ENCODE peak calls at places on chromosomes 1 and 21, in nine cellular contexts. One of them, this sample, is unnamed.

GRCh38 chr1:165911609-165912281 is 84.3 kb downstream of the UCK2 start:
- DNase-seq in right cardiac atrium: no peak
- DNase-seq in AG10803: no peak
- DNase-seq in T follicular helper cell: no peak
- DNase-seq in effector CD4-positive, alpha-beta T cell: no peak
- DNase-seq in HS-27A: no peak
- DNase-seq in mesothelial cell of epicardium: no peak
- DNase-seq in ELF-1: no peak
- DNase-seq in stimulated activated CD4-positive, alpha-beta T cell treated with anti-CD3 and anti-CD28 coated beads, Interleukin-1b, Interleukin-23, amount 100 ng/mL, for 24 hours: no peak
- DNase-seq in this sample: no peak

GRCh38 chr1:60826320-60827094 is 255.9 kb upstream of the NFIA start:
- DNase-seq in stimulated activated CD4-positive, alpha-beta T cell treated with anti-CD3 and anti-CD28 coated beads, Interleukin-1b, Interleukin-23, amount 100 ng/mL, for 24 hours: no peak
- DNase-seq in HS-27A: no peak
- DNase-seq in right cardiac atrium: no peak
- DNase-seq in AG10803: no peak
- DNase-seq in ELF-1: no peak
- DNase-seq in effector CD4-positive, alpha-beta T cell: no peak
- DNase-seq in T follicular helper cell: no peak
- DNase-seq in mesothelial cell of epicardium: no peak
- DNase-seq in this sample: no peak

GRCh38 chr1:82562448-82562847 is 761.7 kb downstream of the ADGRL2 start:
- DNase-seq in T follicular helper cell: no peak
- DNase-seq in mesothelial cell of epicardium: no peak
- DNase-seq in HS-27A: no peak
- DNase-seq in right cardiac atrium: no peak
- DNase-seq in ELF-1: no peak
- DNase-seq in AG10803: no peak
- DNase-seq in effector CD4-positive, alpha-beta T cell: no peak
- DNase-seq in stimulated activated CD4-positive, alpha-beta T cell treated with anti-CD3 and anti-CD28 coated beads, Interleukin-1b, Interleukin-23, amount 100 ng/mL, for 24 hours: no peak
- DNase-seq in this sample: no peak

GRCh38 chr1:173867141-173867752 is 542 bp downstream of the GAS5 start:
- DNase-seq in ELF-1: no peak
- DNase-seq in right cardiac atrium: peak
- DNase-seq in AG10803: no peak
- DNase-seq in HS-27A: no peak
- DNase-seq in effector CD4-positive, alpha-beta T cell: peak
- DNase-seq in stimulated activated CD4-positive, alpha-beta T cell treated with anti-CD3 and anti-CD28 coated beads, Interleukin-1b, Interleukin-23, amount 100 ng/mL, for 24 hours: no peak
- DNase-seq in T follicular helper cell: no peak
- DNase-seq in mesothelial cell of epicardium: no peak
- DNase-seq in this sample: peak

GRCh38 chr1:117572546-117572945 is 33.3 kb upstream of the TENT5C start:
- DNase-seq in HS-27A: no peak
- DNase-seq in ELF-1: no peak
- DNase-seq in mesothelial cell of epicardium: no peak
- DNase-seq in AG10803: no peak
- DNase-seq in T follicular helper cell: no peak
- DNase-seq in stimulated activated CD4-positive, alpha-beta T cell treated with anti-CD3 and anti-CD28 coated beads, Interleukin-1b, Interleukin-23, amount 100 ng/mL, for 24 hours: no peak
- DNase-seq in right cardiac atrium: no peak
- DNase-seq in effector CD4-positive, alpha-beta T cell: no peak
- DNase-seq in this sample: no peak

GRCh38 chr21:43308511-43309283 is 118.2 kb downstream of the SIK1 start:
- DNase-seq in stimulated activated CD4-positive, alpha-beta T cell treated with anti-CD3 and anti-CD28 coated beads, Interleukin-1b, Interleukin-23, amount 100 ng/mL, for 24 hours: no peak
- DNase-seq in AG10803: no peak
- DNase-seq in mesothelial cell of epicardium: no peak
- DNase-seq in T follicular helper cell: no peak
- DNase-seq in HS-27A: no peak
- DNase-seq in right cardiac atrium: peak
- DNase-seq in ELF-1: no peak
- DNase-seq in effector CD4-positive, alpha-beta T cell: no peak
- DNase-seq in this sample: no peak

GRCh38 chr1:115331531-115332331 is 6.3 kb downstream of the NGF start:
- DNase-seq in AG10803: peak
- DNase-seq in mesothelial cell of epicardium: no peak
- DNase-seq in right cardiac atrium: no peak
- DNase-seq in stimulated activated CD4-positive, alpha-beta T cell treated with anti-CD3 and anti-CD28 coated beads, Interleukin-1b, Interleukin-23, amount 100 ng/mL, for 24 hours: no peak
- DNase-seq in T follicular helper cell: no peak
- DNase-seq in effector CD4-positive, alpha-beta T cell: no peak
- DNase-seq in HS-27A: no peak
- DNase-seq in ELF-1: no peak
- DNase-seq in this sample: peak

GRCh38 chr1:59986736-59987310 is 60.2 kb upstream of the CYP2J2 start:
- DNase-seq in T follicular helper cell: no peak
- DNase-seq in HS-27A: no peak
- DNase-seq in effector CD4-positive, alpha-beta T cell: no peak
- DNase-seq in stimulated activated CD4-positive, alpha-beta T cell treated with anti-CD3 and anti-CD28 coated beads, Interleukin-1b, Interleukin-23, amount 100 ng/mL, for 24 hours: no peak
- DNase-seq in right cardiac atrium: no peak
- DNase-seq in AG10803: peak
- DNase-seq in mesothelial cell of epicardium: no peak
- DNase-seq in ELF-1: no peak
- DNase-seq in this sample: no peak

GRCh38 chr1:181155339-181155738 is 66.8 kb downstream of the IER5 start:
- DNase-seq in effector CD4-positive, alpha-beta T cell: no peak
- DNase-seq in mesothelial cell of epicardium: no peak
- DNase-seq in right cardiac atrium: no peak
- DNase-seq in HS-27A: no peak
- DNase-seq in ELF-1: no peak
- DNase-seq in stimulated activated CD4-positive, alpha-beta T cell treated with anti-CD3 and anti-CD28 coated beads, Interleukin-1b, Interleukin-23, amount 100 ng/mL, for 24 hours: no peak
- DNase-seq in T follicular helper cell: no peak
- DNase-seq in AG10803: no peak
- DNase-seq in this sample: no peak

GRCh38 chr1:25807480-25808390 is 7.7 kb downstream of the SELENON start:
- DNase-seq in T follicular helper cell: no peak
- DNase-seq in stimulated activated CD4-positive, alpha-beta T cell treated with anti-CD3 and anti-CD28 coated beads, Interleukin-1b, Interleukin-23, amount 100 ng/mL, for 24 hours: no peak
- DNase-seq in HS-27A: no peak
- DNase-seq in right cardiac atrium: no peak
- DNase-seq in AG10803: no peak
- DNase-seq in effector CD4-positive, alpha-beta T cell: no peak
- DNase-seq in ELF-1: no peak
- DNase-seq in mesothelial cell of epicardium: no peak
- DNase-seq in this sample: no peak

GRCh38 chr21:42047821-42048613 is 23.1 kb upstream of the UMODL1 start:
- DNase-seq in ELF-1: no peak
- DNase-seq in HS-27A: peak
- DNase-seq in mesothelial cell of epicardium: no peak
- DNase-seq in T follicular helper cell: no peak
- DNase-seq in right cardiac atrium: peak
- DNase-seq in stimulated activated CD4-positive, alpha-beta T cell treated with anti-CD3 and anti-CD28 coated beads, Interleukin-1b, Interleukin-23, amount 100 ng/mL, for 24 hours: no peak
- DNase-seq in AG10803: peak
- DNase-seq in effector CD4-positive, alpha-beta T cell: no peak
- DNase-seq in this sample: peak

GRCh38 chr1:36715797-36716196 is 233.1 kb upstream of the CSF3R start:
- DNase-seq in stimulated activated CD4-positive, alpha-beta T cell treated with anti-CD3 and anti-CD28 coated beads, Interleukin-1b, Interleukin-23, amount 100 ng/mL, for 24 hours: no peak
- DNase-seq in HS-27A: no peak
- DNase-seq in ELF-1: no peak
- DNase-seq in AG10803: no peak
- DNase-seq in T follicular helper cell: no peak
- DNase-seq in right cardiac atrium: no peak
- DNase-seq in mesothelial cell of epicardium: no peak
- DNase-seq in effector CD4-positive, alpha-beta T cell: no peak
- DNase-seq in this sample: no peak

GRCh38 chr21:40512590-40512989 is 334.4 kb downstream of the DSCAM start:
- DNase-seq in effector CD4-positive, alpha-beta T cell: no peak
- DNase-seq in stimulated activated CD4-positive, alpha-beta T cell treated with anti-CD3 and anti-CD28 coated beads, Interleukin-1b, Interleukin-23, amount 100 ng/mL, for 24 hours: no peak
- DNase-seq in T follicular helper cell: no peak
- DNase-seq in mesothelial cell of epicardium: no peak
- DNase-seq in AG10803: no peak
- DNase-seq in ELF-1: peak
- DNase-seq in HS-27A: no peak
- DNase-seq in right cardiac atrium: no peak
- DNase-seq in this sample: no peak

GRCh38 chr1:45542591-45542990 is 8.0 kb upstream of the AKR1A1 start:
- DNase-seq in stimulated activated CD4-positive, alpha-beta T cell treated with anti-CD3 and anti-CD28 coated beads, Interleukin-1b, Interleukin-23, amount 100 ng/mL, for 24 hours: no peak
- DNase-seq in ELF-1: no peak
- DNase-seq in AG10803: no peak
- DNase-seq in mesothelial cell of epicardium: no peak
- DNase-seq in effector CD4-positive, alpha-beta T cell: no peak
- DNase-seq in right cardiac atrium: no peak
- DNase-seq in HS-27A: no peak
- DNase-seq in T follicular helper cell: no peak
- DNase-seq in this sample: no peak

GRCh38 chr1:38773483-38773882 is 86.1 kb downstream of the RRAGC start:
- DNase-seq in HS-27A: no peak
- DNase-seq in AG10803: no peak
- DNase-seq in mesothelial cell of epicardium: no peak
- DNase-seq in ELF-1: no peak
- DNase-seq in stimulated activated CD4-positive, alpha-beta T cell treated with anti-CD3 and anti-CD28 coated beads, Interleukin-1b, Interleukin-23, amount 100 ng/mL, for 24 hours: no peak
- DNase-seq in right cardiac atrium: no peak
- DNase-seq in effector CD4-positive, alpha-beta T cell: no peak
- DNase-seq in T follicular helper cell: no peak
- DNase-seq in this sample: no peak

GRCh38 chr1:212968385-212968863 is 18.1 kb downstream of the VASH2 start:
- DNase-seq in HS-27A: no peak
- DNase-seq in mesothelial cell of epicardium: no peak
- DNase-seq in right cardiac atrium: no peak
- DNase-seq in T follicular helper cell: no peak
- DNase-seq in effector CD4-positive, alpha-beta T cell: no peak
- DNase-seq in ELF-1: no peak
- DNase-seq in stimulated activated CD4-positive, alpha-beta T cell treated with anti-CD3 and anti-CD28 coated beads, Interleukin-1b, Interleukin-23, amount 100 ng/mL, for 24 hours: no peak
- DNase-seq in AG10803: no peak
- DNase-seq in this sample: no peak

GRCh38 chr1:80767711-80768110 is 1033.0 kb upstream of the ADGRL2 start:
- DNase-seq in effector CD4-positive, alpha-beta T cell: no peak
- DNase-seq in HS-27A: no peak
- DNase-seq in stimulated activated CD4-positive, alpha-beta T cell treated with anti-CD3 and anti-CD28 coated beads, Interleukin-1b, Interleukin-23, amount 100 ng/mL, for 24 hours: no peak
- DNase-seq in AG10803: no peak
- DNase-seq in ELF-1: no peak
- DNase-seq in mesothelial cell of epicardium: no peak
- DNase-seq in right cardiac atrium: no peak
- DNase-seq in T follicular helper cell: no peak
- DNase-seq in this sample: no peak

GRCh38 chr1:159653201-159653600 is 61.2 kb downstream of the CRP start:
- DNase-seq in stimulated activated CD4-positive, alpha-beta T cell treated with anti-CD3 and anti-CD28 coated beads, Interleukin-1b, Interleukin-23, amount 100 ng/mL, for 24 hours: no peak
- DNase-seq in ELF-1: no peak
- DNase-seq in T follicular helper cell: no peak
- DNase-seq in right cardiac atrium: no peak
- DNase-seq in mesothelial cell of epicardium: no peak
- DNase-seq in effector CD4-positive, alpha-beta T cell: no peak
- DNase-seq in AG10803: peak
- DNase-seq in HS-27A: no peak
- DNase-seq in this sample: no peak

GRCh38 chr1:205056956-205057568 is 14.1 kb downstream of the CNTN2 start:
- DNase-seq in AG10803: no peak
- DNase-seq in effector CD4-positive, alpha-beta T cell: no peak
- DNase-seq in T follicular helper cell: no peak
- DNase-seq in ELF-1: no peak
- DNase-seq in mesothelial cell of epicardium: no peak
- DNase-seq in right cardiac atrium: no peak
- DNase-seq in HS-27A: no peak
- DNase-seq in stimulated activated CD4-positive, alpha-beta T cell treated with anti-CD3 and anti-CD28 coated beads, Interleukin-1b, Interleukin-23, amount 100 ng/mL, for 24 hours: no peak
- DNase-seq in this sample: no peak

GRCh38 chr1:77757066-77757584 is 2.5 kb downstream of the USP33 start:
- DNase-seq in effector CD4-positive, alpha-beta T cell: no peak
- DNase-seq in right cardiac atrium: no peak
- DNase-seq in stimulated activated CD4-positive, alpha-beta T cell treated with anti-CD3 and anti-CD28 coated beads, Interleukin-1b, Interleukin-23, amount 100 ng/mL, for 24 hours: no peak
- DNase-seq in ELF-1: no peak
- DNase-seq in AG10803: peak
- DNase-seq in HS-27A: no peak
- DNase-seq in mesothelial cell of epicardium: no peak
- DNase-seq in T follicular helper cell: no peak
- DNase-seq in this sample: no peak

GRCh38 chr1:30754684-30755171 is 2.8 kb downstream of the LAPTM5 start:
- DNase-seq in right cardiac atrium: no peak
- DNase-seq in ELF-1: no peak
- DNase-seq in mesothelial cell of epicardium: no peak
- DNase-seq in stimulated activated CD4-positive, alpha-beta T cell treated with anti-CD3 and anti-CD28 coated beads, Interleukin-1b, Interleukin-23, amount 100 ng/mL, for 24 hours: no peak
- DNase-seq in effector CD4-positive, alpha-beta T cell: no peak
- DNase-seq in T follicular helper cell: no peak
- DNase-seq in AG10803: no peak
- DNase-seq in HS-27A: no peak
- DNase-seq in this sample: no peak

GRCh38 chr21:45248301-45248892 is 39.3 kb downstream of the POFUT2 start:
- DNase-seq in ELF-1: no peak
- DNase-seq in right cardiac atrium: no peak
- DNase-seq in stimulated activated CD4-positive, alpha-beta T cell treated with anti-CD3 and anti-CD28 coated beads, Interleukin-1b, Interleukin-23, amount 100 ng/mL, for 24 hours: no peak
- DNase-seq in mesothelial cell of epicardium: no peak
- DNase-seq in T follicular helper cell: no peak
- DNase-seq in AG10803: no peak
- DNase-seq in effector CD4-positive, alpha-beta T cell: no peak
- DNase-seq in HS-27A: no peak
- DNase-seq in this sample: no peak